ENCODE peak calls at places on chromosome 5, in eight cellular contexts. M, H, R, L, X, S, N and U are unnamed samples.

GRCh38 chr5:65066385-65066784 is 297.7 kb downstream of the CWC27 start:
- DNase-seq in N (peak; percentile 22), L (no peak), H (peak; percentile 37), X (no peak), M (no peak), R (no peak), S (peak; percentile 33), U (no peak)

GRCh38 chr5:168135897-168136296 is 155.5 kb upstream of the WWC1 start:
- DNase-seq in N (no peak), H (no peak), M (peak; percentile 28), L (no peak), X (no peak), R (no peak), S (no peak), U (no peak)

GRCh38 chr5:176621661-176622079 is 8.7 kb downstream of the SNCB start:
- DNase-seq in X (peak; percentile 61), H (no peak), N (no peak), S (no peak), R (no peak), L (no peak), M (no peak), U (no peak)

GRCh38 chr5:96287181-96287580 is 145.9 kb downstream of the PCSK1 start:
- DNase-seq in M (no peak), S (no peak), N (no peak), X (no peak), R (no peak), H (no peak), L (no peak), U (no peak)

GRCh38 chr5:108687599-108688220 is 60.0 kb upstream of the FER start:
- DNase-seq in R (no peak), N (no peak), H (peak; percentile 32), M (no peak), S (no peak), X (no peak), L (no peak), U (no peak)

GRCh38 chr5:154220625-154221024 is 30.1 kb downstream of the GALNT10 start:
- DNase-seq in S (no peak), H (no peak), X (no peak), N (no peak), L (no peak), R (no peak), M (no peak), U (no peak)

GRCh38 chr5:38660194-38660668 is 103.8 kb upstream of the LIFR start:
- DNase-seq in R (no peak), L (no peak), N (peak; percentile 93), X (no peak), S (no peak), M (no peak), H (peak; percentile 85), U (no peak)

GRCh38 chr5:122091942-122092600 is 14.0 kb upstream of the LOX start:
- DNase-seq in N (no peak), X (no peak), H (peak; percentile 81), M (no peak), R (no peak), L (no peak), S (no peak), U (no peak)

GRCh38 chr5:9903806-9904205 is 273.7 kb upstream of the TAS2R1 start:
- DNase-seq in H (no peak), M (no peak), R (no peak), N (no peak), L (no peak), X (no peak), S (no peak), U (no peak)

GRCh38 chr5:1551913-1552312 is 28.2 kb upstream of the LPCAT1 start:
- DNase-seq in S (no peak), L (no peak), X (no peak), N (peak; percentile 2), M (no peak), R (no peak), H (no peak), U (no peak)

GRCh38 chr5:6812091-6812490 is 98.9 kb downstream of the TENT4A start:
- DNase-seq in X (no peak), R (no peak), L (no peak), S (no peak), N (no peak), H (no peak), M (no peak), U (no peak)
- TF ChIP-seq POLR2AphosphoS5 in X (no peak), R (no peak), L (no peak), S (no peak), N (no peak), H (no peak), M (no peak), U (no peak)

GRCh38 chr5:76693141-76693540 is 22.8 kb upstream of the F2R start:
- DNase-seq in X (no peak), H (no peak), S (no peak), N (no peak), M (no peak), R (no peak), L (no peak), U (no peak)
- TF ChIP-seq POLR2AphosphoS5 in X (no peak), H (no peak), S (no peak), N (no peak), M (no peak), R (no peak), L (no peak), U (no peak)

GRCh38 chr5:6773342-6774035 is 60.3 kb downstream of the TENT4A start:
- DNase-seq in R (no peak), S (no peak), X (peak; percentile 69), L (no peak), M (no peak), H (no peak), N (no peak), U (no peak)
- TF ChIP-seq POLR2AphosphoS5 in R (no peak), S (no peak), X (no peak), L (no peak), M (no peak), H (no peak), N (no peak), U (no peak)

DNA sequence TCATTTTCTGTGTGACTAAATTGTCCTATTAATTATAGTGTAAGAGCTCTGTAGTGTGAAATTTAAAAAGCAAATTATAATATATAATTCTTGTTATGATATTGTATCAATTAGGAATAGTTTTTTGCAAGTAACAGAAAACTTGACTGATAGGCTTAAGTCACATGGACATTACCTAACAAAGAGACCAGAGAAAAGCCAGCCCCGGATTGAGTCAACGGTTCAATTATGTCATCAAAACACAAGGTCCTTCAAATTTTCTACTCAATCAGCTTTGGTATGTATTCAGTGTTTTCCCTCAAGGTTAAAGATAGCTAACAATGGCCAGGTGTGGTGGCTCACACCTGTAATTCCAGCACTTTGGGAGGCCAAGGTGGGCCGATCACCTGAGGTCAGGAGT is 126.7 kb upstream of the PTGER4 start:
- DNase-seq in H (no peak), R (no peak), L (no peak), M (no peak), X (no peak), N (no peak), S (no peak), U (no peak)
- TF ChIP-seq POLR2AphosphoS5 in H (no peak), R (no peak), L (no peak), M (no peak), X (no peak), N (no peak), S (no peak), U (no peak)

GRCh38 chr5:172113036-172113435 is 75.0 kb downstream of the STK10 start:
- DNase-seq in X (no peak), M (no peak), H (no peak), S (peak; percentile 57), N (no peak), R (peak; percentile 53), L (no peak), U (no peak)

GRCh38 chr5:172110921-172111873 is 76.8 kb downstream of the STK10 start:
- DNase-seq in H (peak; percentile 28), N (no peak), X (peak; percentile 59), L (no peak), S (peak; percentile 78), R (peak; percentile 68), M (peak; percentile 63), U (no peak)

GRCh38 chr5:172109749-172110148 is 78.3 kb downstream of the STK10 start:
- DNase-seq in L (no peak), R (no peak), H (no peak), X (no peak), N (no peak), S (no peak), M (no peak), U (no peak)

GRCh38 chr5:172107606-172108005 is 80.4 kb downstream of the STK10 start:
- DNase-seq in R (no peak), N (no peak), M (no peak), L (no peak), S (no peak), H (no peak), X (no peak), U (no peak)

DNA sequence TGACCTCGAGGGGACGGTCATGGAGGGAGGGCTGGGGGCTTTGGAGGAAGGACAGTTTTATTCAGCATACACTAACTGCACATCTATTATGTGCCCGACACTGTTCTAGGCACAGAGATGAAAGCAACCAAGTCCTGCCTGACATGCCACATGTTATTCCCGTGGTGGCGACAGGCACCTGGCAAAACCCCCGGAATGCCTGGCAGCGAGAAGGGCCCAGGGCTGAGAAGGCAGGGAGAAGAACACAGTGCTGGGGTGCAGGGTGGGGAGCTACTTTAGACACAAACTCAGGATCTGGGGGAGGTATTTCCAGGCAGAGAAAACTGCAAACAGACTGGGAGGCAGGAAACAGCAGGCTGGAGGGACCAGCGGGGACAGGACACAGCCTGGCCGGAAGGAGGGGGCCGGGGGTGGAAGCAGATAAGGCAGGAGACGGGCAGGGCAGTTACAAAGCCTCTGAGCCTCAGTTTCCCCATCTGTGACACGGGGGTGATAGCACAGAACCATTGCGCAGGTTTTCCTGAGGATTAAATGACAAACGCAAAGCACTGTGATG is 77.7 kb downstream of the STK10 start:
- DNase-seq in X (no peak), H (no peak), R (no peak), L (no peak), S (no peak), N (no peak), M (no peak), U (no peak)
- TF ChIP-seq POLR2AphosphoS5 in X (no peak), H (no peak), R (no peak), L (no peak), S (peak; percentile 43), N (no peak), M (no peak), U (no peak)

DNA sequence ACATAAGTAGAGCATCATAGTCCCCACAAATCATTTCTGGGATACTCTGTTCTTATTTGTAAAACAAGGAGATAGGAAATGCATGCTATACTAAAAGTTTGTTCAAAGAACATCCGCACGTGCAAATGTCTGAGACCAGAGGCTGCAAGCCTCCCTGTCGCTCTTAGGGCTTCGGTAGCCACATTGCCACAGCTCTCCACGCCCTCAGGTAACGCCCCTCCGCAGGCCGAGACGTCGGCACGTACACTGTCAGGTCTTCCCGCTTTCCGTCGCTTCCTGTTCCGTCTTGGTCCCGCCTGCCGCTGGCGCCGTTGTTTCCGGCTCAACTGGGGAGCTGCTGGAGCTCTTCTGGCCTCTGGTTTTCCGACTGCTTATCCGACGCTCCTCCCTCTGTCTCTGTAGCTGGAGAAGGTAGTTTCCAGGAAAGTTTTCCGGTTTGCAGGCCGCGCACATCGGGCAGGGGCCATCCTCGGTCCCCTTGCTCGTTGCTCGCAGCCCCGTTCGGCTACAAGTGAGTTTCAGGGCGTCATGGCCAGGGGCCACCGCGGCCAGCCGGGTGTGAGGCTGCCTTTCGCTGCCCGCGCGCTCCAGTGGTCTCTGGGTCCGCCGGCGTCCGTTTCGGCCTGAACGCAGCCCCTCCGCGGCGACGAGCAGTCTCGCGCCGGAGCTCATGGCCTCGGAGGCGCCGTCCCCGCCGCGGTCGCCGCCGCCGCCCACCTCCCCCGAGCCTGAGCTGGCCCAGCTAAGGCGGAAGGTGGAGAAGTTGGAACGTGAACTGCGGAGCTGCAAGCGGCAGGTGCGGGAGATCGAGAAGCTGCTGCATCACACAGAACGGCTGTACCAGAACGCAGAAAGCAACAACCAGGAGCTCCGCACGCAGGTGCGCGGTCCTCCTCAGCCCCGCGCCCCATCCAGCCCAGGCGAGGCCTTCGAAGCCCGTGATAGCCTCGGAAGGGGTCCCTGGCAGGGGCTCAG is at the start of gene AGGF1:
- DNase-seq in L (peak; percentile 85), X (peak; percentile 90), M (peak; percentile 76), N (peak; percentile 94), S (peak; percentile 95), R (peak; percentile 95), H (peak; percentile 96), U (peak; percentile 96)
- TF ChIP-seq POLR2AphosphoS5 in L (peak; percentile 18), X (peak; percentile 96), M (peak; percentile 68), N (peak; percentile 96), S (peak; percentile 93), R (peak; percentile 82), H (peak; percentile 88), U (peak; percentile 96)